ENCODE peak calls at places on chromosomes 16 and 17, in nine cellular contexts. One of them, this sample, is unnamed.

GRCh38 chr16:2768403-2769089 is 8.5 kb downstream of the ELOB start:
- DNase-seq in sigmoid colon: no peak
- DNase-seq in prostate gland: no peak
- DNase-seq in SK-N-MC: no peak
- DNase-seq in K562: peak
- DNase-seq in GM12891: no peak
- DNase-seq in transverse colon: no peak
- DNase-seq in endothelial cell of umbilical vein: no peak
- DNase-seq in HL-60: peak
- DNase-seq in this sample: no peak

GRCh38 chr17:67469208-67469980 is 92.3 kb downstream of the PITPNC1 start:
- DNase-seq in HL-60: no peak
- DNase-seq in prostate gland: peak
- DNase-seq in sigmoid colon: no peak
- DNase-seq in transverse colon: no peak
- DNase-seq in SK-N-MC: no peak
- DNase-seq in endothelial cell of umbilical vein: no peak
- DNase-seq in K562: no peak
- DNase-seq in GM12891: no peak
- DNase-seq in this sample: no peak

GRCh38 chr16:88194397-88195020 is 188.2 kb upstream of the ZNF469 start:
- DNase-seq in sigmoid colon: peak
- DNase-seq in prostate gland: no peak
- DNase-seq in GM12891: no peak
- DNase-seq in SK-N-MC: no peak
- DNase-seq in endothelial cell of umbilical vein: no peak
- DNase-seq in transverse colon: peak
- DNase-seq in HL-60: no peak
- DNase-seq in K562: no peak
- DNase-seq in this sample: no peak

GRCh38 chr16:57091990-57092785 is at the start of gene CPNE2:
- DNase-seq in GM12891: peak
- DNase-seq in HL-60: peak
- DNase-seq in endothelial cell of umbilical vein: peak
- DNase-seq in K562: peak
- DNase-seq in transverse colon: peak
- DNase-seq in SK-N-MC: no peak
- DNase-seq in sigmoid colon: peak
- DNase-seq in prostate gland: peak
- DNase-seq in this sample: peak

GRCh38 chr16:14527411-14528044 is 102.5 kb downstream of the PARN start:
- DNase-seq in prostate gland: no peak
- DNase-seq in K562: no peak
- DNase-seq in endothelial cell of umbilical vein: no peak
- DNase-seq in transverse colon: no peak
- DNase-seq in GM12891: no peak
- DNase-seq in SK-N-MC: no peak
- DNase-seq in HL-60: no peak
- DNase-seq in sigmoid colon: peak
- DNase-seq in this sample: no peak

GRCh38 chr16:87854907-87855683 is 14.2 kb downstream of the SLC7A5 start:
- DNase-seq in K562: no peak
- DNase-seq in GM12891: no peak
- DNase-seq in transverse colon: no peak
- DNase-seq in endothelial cell of umbilical vein: no peak
- DNase-seq in prostate gland: no peak
- DNase-seq in sigmoid colon: no peak
- DNase-seq in SK-N-MC: no peak
- DNase-seq in HL-60: no peak
- DNase-seq in this sample: no peak

GRCh38 chr16:12426122-12426521 is 377.6 kb downstream of the CPPED1 start:
- DNase-seq in transverse colon: no peak
- DNase-seq in endothelial cell of umbilical vein: no peak
- DNase-seq in sigmoid colon: no peak
- DNase-seq in SK-N-MC: peak
- DNase-seq in prostate gland: no peak
- DNase-seq in HL-60: no peak
- DNase-seq in K562: peak
- DNase-seq in GM12891: no peak
- DNase-seq in this sample: no peak

GRCh38 chr17:1709403-1709891 is 730 bp downstream of the TLCD2 start:
- DNase-seq in K562: no peak
- DNase-seq in HL-60: no peak
- DNase-seq in GM12891: no peak
- DNase-seq in prostate gland: no peak
- DNase-seq in SK-N-MC: no peak
- DNase-seq in transverse colon: no peak
- DNase-seq in sigmoid colon: no peak
- DNase-seq in endothelial cell of umbilical vein: no peak
- DNase-seq in this sample: no peak

DNA sequence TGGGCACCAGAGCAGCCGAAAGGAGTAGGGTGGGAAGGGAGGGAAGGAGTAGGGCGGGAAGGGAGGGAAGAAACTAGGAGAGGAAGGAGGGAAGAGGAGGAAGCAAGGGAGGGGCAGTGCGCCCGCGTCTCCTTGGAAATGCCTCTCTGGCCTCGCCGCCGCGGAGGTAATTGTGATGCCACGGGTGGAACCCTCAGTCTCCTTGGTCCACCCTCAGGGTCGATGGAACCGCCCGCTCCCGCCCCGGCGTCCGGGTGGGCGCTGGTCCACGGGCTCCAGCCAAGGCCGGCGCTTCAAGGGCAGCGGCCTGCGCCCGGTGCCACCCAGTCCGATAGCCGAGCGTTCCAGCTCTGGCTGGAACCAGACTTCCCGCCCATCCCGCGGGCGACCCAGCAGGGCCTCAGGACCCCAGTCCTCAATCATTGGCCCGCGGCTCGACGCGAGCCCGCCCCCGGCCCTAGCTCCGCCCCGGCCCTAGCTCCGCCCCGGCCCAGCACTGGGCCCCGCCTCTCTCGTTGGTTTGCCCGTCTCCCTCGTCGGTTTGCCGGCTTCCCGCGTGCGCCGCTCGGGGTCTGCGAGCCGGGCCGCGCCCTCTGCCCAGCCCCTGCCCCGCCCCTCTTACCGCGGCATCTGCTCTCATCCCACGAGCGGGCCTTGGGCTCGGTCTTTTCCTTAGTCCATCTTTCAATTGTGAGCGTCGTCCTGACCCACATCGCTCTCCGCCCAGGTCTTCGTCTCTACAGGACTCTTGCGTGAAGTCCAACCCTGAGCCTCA is 553 bp downstream of the PROCA1 start:
- DNase-seq in transverse colon: peak
- DNase-seq in HL-60: peak
- DNase-seq in endothelial cell of umbilical vein: peak
- DNase-seq in GM12891: peak
- DNase-seq in prostate gland: peak
- DNase-seq in sigmoid colon: peak
- DNase-seq in SK-N-MC: no peak
- DNase-seq in K562: peak
- DNase-seq in this sample: peak
- TF ChIP-seq POLR2AphosphoS5 in transverse colon: peak
- TF ChIP-seq POLR2AphosphoS5 in HL-60: no peak
- TF ChIP-seq POLR2AphosphoS5 in endothelial cell of umbilical vein: peak
- TF ChIP-seq POLR2AphosphoS5 in GM12891: peak
- TF ChIP-seq POLR2AphosphoS5 in prostate gland: peak
- TF ChIP-seq POLR2AphosphoS5 in sigmoid colon: peak
- TF ChIP-seq POLR2AphosphoS5 in SK-N-MC: peak
- TF ChIP-seq POLR2AphosphoS5 in K562: peak
- TF ChIP-seq POLR2AphosphoS5 in this sample: peak

GRCh38 chr17:36813957-36814356 is 123.3 kb upstream of the LHX1 start:
- DNase-seq in endothelial cell of umbilical vein: no peak
- DNase-seq in transverse colon: no peak
- DNase-seq in SK-N-MC: no peak
- DNase-seq in prostate gland: no peak
- DNase-seq in HL-60: no peak
- DNase-seq in GM12891: no peak
- DNase-seq in K562: no peak
- DNase-seq in sigmoid colon: no peak
- DNase-seq in this sample: no peak
- TF ChIP-seq POLR2AphosphoS5 in endothelial cell of umbilical vein: no peak
- TF ChIP-seq POLR2AphosphoS5 in transverse colon: no peak
- TF ChIP-seq POLR2AphosphoS5 in SK-N-MC: no peak
- TF ChIP-seq POLR2AphosphoS5 in prostate gland: no peak
- TF ChIP-seq POLR2AphosphoS5 in HL-60: no peak
- TF ChIP-seq POLR2AphosphoS5 in GM12891: no peak
- TF ChIP-seq POLR2AphosphoS5 in K562: no peak
- TF ChIP-seq POLR2AphosphoS5 in sigmoid colon: no peak
- TF ChIP-seq POLR2AphosphoS5 in this sample: no peak

GRCh38 chr17:81414751-81415516 is 19.7 kb downstream of the BAHCC1 start:
- DNase-seq in sigmoid colon: no peak
- DNase-seq in endothelial cell of umbilical vein: no peak
- DNase-seq in prostate gland: no peak
- DNase-seq in K562: no peak
- DNase-seq in HL-60: no peak
- DNase-seq in transverse colon: no peak
- DNase-seq in SK-N-MC: no peak
- DNase-seq in GM12891: no peak
- DNase-seq in this sample: no peak

GRCh38 chr17:81413497-81414135 is 18.4 kb downstream of the BAHCC1 start:
- DNase-seq in SK-N-MC: no peak
- DNase-seq in HL-60: no peak
- DNase-seq in prostate gland: no peak
- DNase-seq in GM12891: no peak
- DNase-seq in endothelial cell of umbilical vein: no peak
- DNase-seq in transverse colon: no peak
- DNase-seq in sigmoid colon: no peak
- DNase-seq in K562: no peak
- DNase-seq in this sample: no peak

GRCh38 chr17:81411305-81411704 is 16.0 kb downstream of the BAHCC1 start:
- DNase-seq in GM12891: no peak
- DNase-seq in prostate gland: no peak
- DNase-seq in transverse colon: no peak
- DNase-seq in SK-N-MC: no peak
- DNase-seq in HL-60: no peak
- DNase-seq in endothelial cell of umbilical vein: no peak
- DNase-seq in K562: no peak
- DNase-seq in sigmoid colon: no peak
- DNase-seq in this sample: no peak

GRCh38 chr17:81410852-81411251 is 15.6 kb downstream of the BAHCC1 start:
- DNase-seq in K562: no peak
- DNase-seq in HL-60: no peak
- DNase-seq in prostate gland: no peak
- DNase-seq in GM12891: no peak
- DNase-seq in sigmoid colon: no peak
- DNase-seq in SK-N-MC: no peak
- DNase-seq in endothelial cell of umbilical vein: no peak
- DNase-seq in transverse colon: no peak
- DNase-seq in this sample: no peak

GRCh38 chr17:81412490-81413093 is 17.3 kb downstream of the BAHCC1 start:
- DNase-seq in SK-N-MC: no peak
- DNase-seq in HL-60: no peak
- DNase-seq in GM12891: peak
- DNase-seq in sigmoid colon: peak
- DNase-seq in K562: peak
- DNase-seq in transverse colon: no peak
- DNase-seq in endothelial cell of umbilical vein: peak
- DNase-seq in prostate gland: no peak
- DNase-seq in this sample: peak
- TF ChIP-seq POLR2AphosphoS5 in SK-N-MC: no peak
- TF ChIP-seq POLR2AphosphoS5 in HL-60: no peak
- TF ChIP-seq POLR2AphosphoS5 in GM12891: no peak
- TF ChIP-seq POLR2AphosphoS5 in sigmoid colon: peak
- TF ChIP-seq POLR2AphosphoS5 in K562: peak
- TF ChIP-seq POLR2AphosphoS5 in transverse colon: no peak
- TF ChIP-seq POLR2AphosphoS5 in endothelial cell of umbilical vein: no peak
- TF ChIP-seq POLR2AphosphoS5 in prostate gland: no peak
- TF ChIP-seq POLR2AphosphoS5 in this sample: no peak

DNA sequence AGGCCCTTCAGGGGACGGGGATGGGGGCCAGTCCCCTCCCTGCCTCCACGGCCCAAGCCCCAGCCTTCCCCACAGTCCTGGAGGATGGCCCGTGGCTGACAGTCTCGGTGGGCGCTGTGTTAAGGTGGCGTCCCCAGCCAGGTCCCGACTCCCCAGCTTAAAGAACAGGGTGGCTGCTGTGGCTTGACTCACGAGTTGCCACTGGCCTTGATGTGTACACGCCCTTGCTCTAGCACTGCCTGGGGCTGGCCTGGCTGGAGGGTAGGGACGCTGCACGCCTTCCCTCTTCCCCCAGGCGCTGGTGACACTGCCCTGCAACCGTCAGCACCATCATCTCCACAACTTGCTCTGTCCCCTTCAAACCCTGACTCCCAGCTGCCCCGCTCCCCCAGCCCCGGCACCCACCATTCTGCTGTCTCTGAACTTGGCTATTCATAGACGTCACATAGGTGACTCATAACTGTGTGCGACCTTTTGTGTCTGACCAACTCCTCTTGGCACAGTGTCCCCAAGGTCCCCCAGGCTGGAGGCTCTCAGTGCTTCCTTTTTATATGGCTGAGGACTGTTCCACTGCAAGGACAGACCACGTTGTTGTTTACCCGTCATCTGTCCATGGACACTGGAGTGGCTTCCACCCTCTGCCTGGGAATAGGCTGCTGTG is 6.3 kb downstream of the GNPTG start:
- DNase-seq in SK-N-MC: no peak
- DNase-seq in K562: no peak
- DNase-seq in sigmoid colon: no peak
- DNase-seq in prostate gland: no peak
- DNase-seq in transverse colon: no peak
- DNase-seq in endothelial cell of umbilical vein: no peak
- DNase-seq in HL-60: no peak
- DNase-seq in GM12891: no peak
- DNase-seq in this sample: no peak
- TF ChIP-seq POLR2AphosphoS5 in SK-N-MC: no peak
- TF ChIP-seq POLR2AphosphoS5 in K562: no peak
- TF ChIP-seq POLR2AphosphoS5 in sigmoid colon: no peak
- TF ChIP-seq POLR2AphosphoS5 in prostate gland: no peak
- TF ChIP-seq POLR2AphosphoS5 in transverse colon: no peak
- TF ChIP-seq POLR2AphosphoS5 in endothelial cell of umbilical vein: no peak
- TF ChIP-seq POLR2AphosphoS5 in HL-60: no peak
- TF ChIP-seq POLR2AphosphoS5 in GM12891: no peak
- TF ChIP-seq POLR2AphosphoS5 in this sample: no peak